ENCODE peak calls at places on chromosomes 1 and 21, in five cellular contexts. M is Right ventricle myocardium inferior, G is left ventricle myocardium inferior, V is H54, D is memory B cell. I is an unnamed sample.

GRCh38 chr1:227766015-227766634 is 30.9 kb downstream of the SNAP47 start:
- DNase-seq in M (no peak), G (no peak), V (peak), D (no peak), I (no peak)

GRCh38 chr1:94011709-94012590 is 102.7 kb upstream of the GCLM start:
- DNase-seq in M (no peak), G (no peak), V (no peak), D (no peak), I (no peak)

GRCh38 chr1:106978477-106979322 is 77.8 kb upstream of the PRMT6 start:
- DNase-seq in M (no peak), G (no peak), V (no peak), D (no peak), I (no peak)

GRCh38 chr1:93623875-93624274 is 57.8 kb downstream of the BCAR3 start:
- DNase-seq in M (no peak), G (no peak), V (peak), D (no peak), I (no peak)

GRCh38 chr1:164320780-164321683 is 238.0 kb upstream of the PBX1 start:
- DNase-seq in M (peak), G (peak), V (no peak), D (no peak), I (no peak)

GRCh38 chr1:44723496-44724407 is 7.2 kb downstream of the RNU5D-1 start:
- DNase-seq in M (no peak), G (peak), V (no peak), D (peak), I (peak)

GRCh38 chr1:59072017-59072947 is 224.6 kb upstream of the FGGY start:
- DNase-seq in M (no peak), G (no peak), V (no peak), D (no peak), I (no peak)

GRCh38 chr1:206470692-206471414 is 577 bp downstream of the IKBKE start:
- DNase-seq in M (no peak), G (no peak), V (peak), D (no peak), I (no peak)

GRCh38 chr1:181086926-181087325 is 1.6 kb upstream of the IER5 start:
- DNase-seq in M (no peak), G (no peak), V (no peak), D (no peak), I (no peak)

GRCh38 chr1:2234762-2235113 is 6.6 kb downstream of the SKI start:
- DNase-seq in M (no peak), G (no peak), V (no peak), D (no peak), I (no peak)

GRCh38 chr21:36839123-36839522 is 127.3 kb downstream of the HLCS start:
- DNase-seq in M (no peak), G (no peak), V (no peak), D (no peak), I (no peak)

GRCh38 chr1:145877923-145878486 is 7.7 kb downstream of the ANKRD35 start:
- DNase-seq in M (no peak), G (no peak), V (no peak), D (no peak), I (no peak)

GRCh38 chr1:174995916-174996315 is 3.8 kb upstream of the CACYBP start:
- DNase-seq in M (no peak), G (no peak), V (no peak), D (no peak), I (no peak)

GRCh38 chr1:223810586-223810985 is 35.2 kb downstream of the TP53BP2 start:
- DNase-seq in M (no peak), G (no peak), V (no peak), D (no peak), I (no peak)

I was measured in GM06990.